ENCODE peak calls at places on chromosomes 3 and 15, in eight cellular contexts. One of them, this sample, is unnamed.

GRCh38 chr3:170572665-170573253 is 13.1 kb downstream of the SLC7A14 start:
- DNase-seq in stomach: no peak
- DNase-seq in right atrium auricular region: no peak
- DNase-seq in NT2/D1: no peak
- DNase-seq in neuronal stem cell: no peak
- DNase-seq in IMR-90: peak; percentile 93
- DNase-seq in mucosa of descending colon: no peak
- DNase-seq in left ventricle myocardium inferior: no peak
- DNase-seq in this sample: no peak

GRCh38 chr3:87873136-87873535 is 185.7 kb downstream of the CGGBP1 start:
- DNase-seq in stomach: no peak
- DNase-seq in right atrium auricular region: no peak
- DNase-seq in NT2/D1: no peak
- DNase-seq in neuronal stem cell: no peak
- DNase-seq in IMR-90: no peak
- DNase-seq in mucosa of descending colon: no peak
- DNase-seq in left ventricle myocardium inferior: no peak
- DNase-seq in this sample: no peak

GRCh38 chr3:39531066-39531465 is 63.6 kb downstream of the MOBP start:
- DNase-seq in stomach: no peak
- DNase-seq in right atrium auricular region: no peak
- DNase-seq in NT2/D1: no peak
- DNase-seq in neuronal stem cell: no peak
- DNase-seq in IMR-90: no peak
- DNase-seq in mucosa of descending colon: no peak
- DNase-seq in left ventricle myocardium inferior: no peak
- DNase-seq in this sample: no peak

GRCh38 chr15:63221346-63221745 is 31.9 kb downstream of the RAB8B start:
- DNase-seq in stomach: no peak
- DNase-seq in right atrium auricular region: peak; percentile 80
- DNase-seq in NT2/D1: no peak
- DNase-seq in neuronal stem cell: no peak
- DNase-seq in IMR-90: peak; percentile 37
- DNase-seq in mucosa of descending colon: no peak
- DNase-seq in left ventricle myocardium inferior: peak; percentile 29
- DNase-seq in this sample: no peak

GRCh38 chr3:100045696-100046095 is 68.6 kb downstream of the FILIP1L start:
- DNase-seq in stomach: no peak
- DNase-seq in right atrium auricular region: peak; percentile 77
- DNase-seq in NT2/D1: no peak
- DNase-seq in neuronal stem cell: no peak
- DNase-seq in IMR-90: peak; percentile 99
- DNase-seq in mucosa of descending colon: peak; percentile 69
- DNase-seq in left ventricle myocardium inferior: peak; percentile 76
- DNase-seq in this sample: no peak

GRCh38 chr3:177820683-177821316 is 623.5 kb upstream of the TBL1XR1 start:
- DNase-seq in stomach: no peak
- DNase-seq in right atrium auricular region: no peak
- DNase-seq in NT2/D1: no peak
- DNase-seq in neuronal stem cell: no peak
- DNase-seq in IMR-90: peak; percentile 39
- DNase-seq in mucosa of descending colon: no peak
- DNase-seq in left ventricle myocardium inferior: no peak
- DNase-seq in this sample: no peak

GRCh38 chr3:58386966-58387365 is 46.7 kb downstream of the PDHB start:
- DNase-seq in stomach: peak; percentile 29
- DNase-seq in right atrium auricular region: peak; percentile 66
- DNase-seq in NT2/D1: no peak
- DNase-seq in neuronal stem cell: no peak
- DNase-seq in IMR-90: peak; percentile 94
- DNase-seq in mucosa of descending colon: no peak
- DNase-seq in left ventricle myocardium inferior: peak; percentile 27
- DNase-seq in this sample: no peak

GRCh38 chr3:132785292-132785691 is 63.1 kb upstream of the NPHP3 start:
- DNase-seq in stomach: no peak
- DNase-seq in right atrium auricular region: no peak
- DNase-seq in NT2/D1: no peak
- DNase-seq in neuronal stem cell: no peak
- DNase-seq in IMR-90: no peak
- DNase-seq in mucosa of descending colon: no peak
- DNase-seq in left ventricle myocardium inferior: no peak
- DNase-seq in this sample: no peak

GRCh38 chr3:120440001-120440703 is 10.6 kb downstream of the FSTL1 start:
- DNase-seq in stomach: no peak
- DNase-seq in right atrium auricular region: no peak
- DNase-seq in NT2/D1: no peak
- DNase-seq in neuronal stem cell: no peak
- DNase-seq in IMR-90: peak; percentile 58
- DNase-seq in mucosa of descending colon: no peak
- DNase-seq in left ventricle myocardium inferior: no peak
- DNase-seq in this sample: no peak

GRCh38 chr3:181629029-181629428 is 82.7 kb upstream of the SOX2 start:
- DNase-seq in stomach: no peak
- DNase-seq in right atrium auricular region: no peak
- DNase-seq in NT2/D1: no peak
- DNase-seq in neuronal stem cell: no peak
- DNase-seq in IMR-90: peak; percentile 2
- DNase-seq in mucosa of descending colon: no peak
- DNase-seq in left ventricle myocardium inferior: no peak
- DNase-seq in this sample: no peak

DNA sequence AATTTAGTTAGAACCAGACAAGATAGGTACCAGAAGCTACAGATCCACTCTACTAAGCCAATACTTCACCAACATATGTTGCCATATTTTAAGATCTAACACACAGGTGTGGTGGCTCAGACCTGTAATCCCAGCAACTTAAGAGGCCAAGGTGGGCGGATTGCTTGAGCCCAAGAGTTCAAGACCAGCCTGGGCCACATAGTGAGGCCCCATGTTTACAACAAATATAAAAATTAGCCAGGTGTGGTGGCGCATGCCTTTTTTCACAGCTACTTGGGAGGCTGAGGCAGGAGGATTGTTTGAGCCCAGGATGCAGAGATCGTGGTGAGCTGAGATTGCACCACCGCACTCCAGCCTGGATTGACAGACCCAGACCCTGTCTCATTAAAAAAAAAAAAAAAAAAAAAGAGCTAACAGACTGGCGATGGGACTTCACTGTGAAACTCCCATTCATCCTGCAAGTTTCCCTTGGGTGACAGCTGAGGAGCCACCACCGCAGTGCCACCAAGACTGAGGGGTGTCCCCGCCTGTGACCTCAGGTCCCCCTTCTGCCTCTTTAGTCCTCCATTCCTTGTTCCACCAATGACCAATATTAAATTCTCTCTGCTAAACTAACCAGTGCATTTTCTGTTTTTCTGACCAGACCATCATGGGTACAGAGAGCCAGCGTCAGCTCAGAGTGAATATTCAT is 163.3 kb downstream of the OR4M2 start:
- DNase-seq in stomach: no peak
- DNase-seq in right atrium auricular region: no peak
- DNase-seq in NT2/D1: no peak
- DNase-seq in neuronal stem cell: no peak
- DNase-seq in IMR-90: no peak
- DNase-seq in mucosa of descending colon: no peak
- DNase-seq in left ventricle myocardium inferior: no peak
- DNase-seq in this sample: no peak
- H3K9me3 ChIP-seq in stomach: no peaks in the 10 kb centered on the region
- H3K9me3 ChIP-seq in right atrium auricular region: no peaks in the 10 kb centered on the region
- H3K9me3 ChIP-seq in NT2/D1: no peaks in the 10 kb centered on the region
- H3K9me3 ChIP-seq in neuronal stem cell: peaks cover 11% of the 10 kb centered on the region
- H3K9me3 ChIP-seq in IMR-90: peaks cover 28% of the 10 kb centered on the region
- H3K9me3 ChIP-seq in mucosa of descending colon: peaks cover 78% of the 10 kb centered on the region
- H3K9me3 ChIP-seq in left ventricle myocardium inferior: peaks cover 10% of the 10 kb centered on the region
- H3K9me3 ChIP-seq in this sample: no peaks in the 10 kb centered on the region

GRCh38 chr3:97744289-97744688 is 20.3 kb upstream of the ARL6 start:
- DNase-seq in stomach: no peak
- DNase-seq in right atrium auricular region: no peak
- DNase-seq in NT2/D1: no peak
- DNase-seq in neuronal stem cell: no peak
- DNase-seq in IMR-90: no peak
- DNase-seq in mucosa of descending colon: no peak
- DNase-seq in left ventricle myocardium inferior: no peak
- DNase-seq in this sample: no peak

GRCh38 chr3:97742036-97742435 is 22.5 kb upstream of the ARL6 start:
- DNase-seq in stomach: no peak
- DNase-seq in right atrium auricular region: no peak
- DNase-seq in NT2/D1: no peak
- DNase-seq in neuronal stem cell: no peak
- DNase-seq in IMR-90: no peak
- DNase-seq in mucosa of descending colon: no peak
- DNase-seq in left ventricle myocardium inferior: no peak
- DNase-seq in this sample: no peak

GRCh38 chr3:97736928-97737327 is 27.6 kb upstream of the ARL6 start:
- DNase-seq in stomach: no peak
- DNase-seq in right atrium auricular region: no peak
- DNase-seq in NT2/D1: no peak
- DNase-seq in neuronal stem cell: no peak
- DNase-seq in IMR-90: no peak
- DNase-seq in mucosa of descending colon: no peak
- DNase-seq in left ventricle myocardium inferior: no peak
- DNase-seq in this sample: no peak

GRCh38 chr3:97738761-97739160 is 25.8 kb upstream of the ARL6 start:
- DNase-seq in stomach: no peak
- DNase-seq in right atrium auricular region: no peak
- DNase-seq in NT2/D1: no peak
- DNase-seq in neuronal stem cell: no peak
- DNase-seq in IMR-90: no peak
- DNase-seq in mucosa of descending colon: no peak
- DNase-seq in left ventricle myocardium inferior: no peak
- DNase-seq in this sample: no peak
- H3K9me3 ChIP-seq in stomach: no peaks in the 10 kb centered on the region
- H3K9me3 ChIP-seq in right atrium auricular region: no peaks in the 10 kb centered on the region
- H3K9me3 ChIP-seq in NT2/D1: no peaks in the 10 kb centered on the region
- H3K9me3 ChIP-seq in neuronal stem cell: no peaks in the 10 kb centered on the region
- H3K9me3 ChIP-seq in IMR-90: no peaks in the 10 kb centered on the region
- H3K9me3 ChIP-seq in mucosa of descending colon: no peaks in the 10 kb centered on the region
- H3K9me3 ChIP-seq in left ventricle myocardium inferior: no peaks in the 10 kb centered on the region
- H3K9me3 ChIP-seq in this sample: no peaks in the 10 kb centered on the region

GRCh38 chr3:101803152-101803782 is 24.3 kb downstream of the NXPE3 start:
- DNase-seq in stomach: peak; percentile 42
- DNase-seq in right atrium auricular region: no peak
- DNase-seq in NT2/D1: peak; percentile 36
- DNase-seq in neuronal stem cell: peak; percentile 26
- DNase-seq in IMR-90: peak; percentile 79
- DNase-seq in mucosa of descending colon: no peak
- DNase-seq in left ventricle myocardium inferior: no peak
- DNase-seq in this sample: peak; percentile 32
- H3K9me3 ChIP-seq in stomach: no peaks in the 10 kb centered on the region
- H3K9me3 ChIP-seq in right atrium auricular region: no peaks in the 10 kb centered on the region
- H3K9me3 ChIP-seq in NT2/D1: no peaks in the 10 kb centered on the region
- H3K9me3 ChIP-seq in neuronal stem cell: no peaks in the 10 kb centered on the region
- H3K9me3 ChIP-seq in IMR-90: no peaks in the 10 kb centered on the region
- H3K9me3 ChIP-seq in mucosa of descending colon: no peaks in the 10 kb centered on the region
- H3K9me3 ChIP-seq in left ventricle myocardium inferior: peaks cover 5% of the 10 kb centered on the region
- H3K9me3 ChIP-seq in this sample: no peaks in the 10 kb centered on the region

GRCh38 chr15:25054943-25055342 is 100.2 kb downstream of the SNRPN start:
- DNase-seq in stomach: no peak
- DNase-seq in right atrium auricular region: no peak
- DNase-seq in NT2/D1: no peak
- DNase-seq in neuronal stem cell: no peak
- DNase-seq in IMR-90: no peak
- DNase-seq in mucosa of descending colon: peak; percentile 24
- DNase-seq in left ventricle myocardium inferior: no peak
- DNase-seq in this sample: no peak

GRCh38 chr15:25056484-25057429 is 102.0 kb downstream of the SNRPN start:
- DNase-seq in stomach: peak; percentile 17
- DNase-seq in right atrium auricular region: peak; percentile 48
- DNase-seq in NT2/D1: no peak
- DNase-seq in neuronal stem cell: no peak
- DNase-seq in IMR-90: no peak
- DNase-seq in mucosa of descending colon: peak; percentile 10
- DNase-seq in left ventricle myocardium inferior: no peak
- DNase-seq in this sample: no peak

GRCh38 chr15:25053000-25053815 is 98.4 kb downstream of the SNRPN start:
- DNase-seq in stomach: peak; percentile 11
- DNase-seq in right atrium auricular region: peak; percentile 30
- DNase-seq in NT2/D1: no peak
- DNase-seq in neuronal stem cell: no peak
- DNase-seq in IMR-90: no peak
- DNase-seq in mucosa of descending colon: peak; percentile 8
- DNase-seq in left ventricle myocardium inferior: no peak
- DNase-seq in this sample: no peak

GRCh38 chr15:25052191-25052999 is 97.6 kb downstream of the SNRPN start:
- DNase-seq in stomach: peak; percentile 15
- DNase-seq in right atrium auricular region: peak; percentile 28
- DNase-seq in NT2/D1: no peak
- DNase-seq in neuronal stem cell: no peak
- DNase-seq in IMR-90: no peak
- DNase-seq in mucosa of descending colon: peak; percentile 25
- DNase-seq in left ventricle myocardium inferior: no peak
- DNase-seq in this sample: no peak

DNA sequence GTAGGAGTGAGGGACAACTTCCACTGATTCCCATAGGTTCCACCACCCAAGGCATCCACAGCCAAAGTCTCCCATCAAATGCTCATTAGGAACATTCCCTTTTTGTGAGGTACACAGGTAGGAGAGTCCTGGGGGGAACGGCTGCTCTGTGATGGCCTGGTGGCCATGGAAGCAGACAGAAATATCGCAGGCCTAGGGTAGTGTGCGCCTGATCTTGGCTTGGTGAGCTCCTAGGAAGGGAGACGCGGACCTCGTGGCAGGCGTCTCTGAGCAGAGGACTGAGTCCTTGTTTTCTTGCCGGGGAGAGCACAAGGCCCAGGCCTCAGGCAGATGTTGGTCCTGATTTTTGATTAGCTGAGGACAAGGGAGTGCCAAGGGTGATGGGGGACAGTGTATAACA is 99.5 kb downstream of the SNRPN start:
- DNase-seq in stomach: peak; percentile 19
- DNase-seq in right atrium auricular region: no peak
- DNase-seq in NT2/D1: no peak
- DNase-seq in neuronal stem cell: no peak
- DNase-seq in IMR-90: no peak
- DNase-seq in mucosa of descending colon: peak; percentile 23
- DNase-seq in left ventricle myocardium inferior: no peak
- DNase-seq in this sample: no peak
- H3K9me3 ChIP-seq in stomach: peaks cover 96% of the 10 kb centered on the region
- H3K9me3 ChIP-seq in right atrium auricular region: peaks cover 100% of the 10 kb centered on the region
- H3K9me3 ChIP-seq in NT2/D1: peaks cover 100% of the 10 kb centered on the region
- H3K9me3 ChIP-seq in neuronal stem cell: peaks cover 95% of the 10 kb centered on the region
- H3K9me3 ChIP-seq in IMR-90: peaks cover 95% of the 10 kb centered on the region
- H3K9me3 ChIP-seq in mucosa of descending colon: peaks cover 99% of the 10 kb centered on the region
- H3K9me3 ChIP-seq in left ventricle myocardium inferior: peaks cover 100% of the 10 kb centered on the region
- H3K9me3 ChIP-seq in this sample: peaks cover 62% of the 10 kb centered on the region